ENCODE peak calls at places on chromosomes 4 and X, in five cellular contexts. Q is neural progenitor cell; P is CD4-positive, alpha-beta memory T cell; N is uterus; D is DND-41. I is an unnamed sample. For H3K36me3, the result is how much of the 10 kb centered on the place peaks cover.

GRCh38 chr4:35228318-35228717 is 1016.0 kb downstream of the ARAP2 start:
- DNase-seq in Q (no peak), N (no peak), P (no peak), D (no peak), I (no peak)

GRCh38 chrX:123713434-123713833 is 19.4 kb downstream of the THOC2 start:
- DNase-seq in P (no peak), N (no peak), Q (no peak), D (no peak), I (no peak)

GRCh38 chr4:74055096-74055495 is 16.6 kb upstream of the CXCL3 start:
- DNase-seq in N (no peak), P (no peak), Q (no peak), D (peak), I (no peak)

GRCh38 chrX:74535633-74536141 is 78.7 kb downstream of the RLIM start:
- DNase-seq in D (no peak), N (peak), Q (peak), P (no peak), I (peak)

GRCh38 chr4:143384381-143384994 is 47.8 kb downstream of the GAB1 start:
- DNase-seq in D (no peak), N (no peak), P (no peak), Q (no peak), I (no peak)

GRCh38 chr4:4480685-4481393 is 61.0 kb downstream of the STX18 start:
- DNase-seq in P (no peak), N (no peak), D (no peak), Q (peak), I (no peak)

GRCh38 chr4:168725935-168726334 is 229.1 kb downstream of the PALLD start:
- DNase-seq in P (no peak), Q (no peak), N (no peak), D (no peak), I (no peak)

GRCh38 chrX:15674514-15674898 is 9.9 kb upstream of the CLTRN start:
- DNase-seq in D (no peak), N (peak), P (no peak), Q (peak), I (no peak)

GRCh38 chr4:32569844-32570243 is 1849.7 kb downstream of the PCDH7 start:
- DNase-seq in Q (no peak), D (no peak), N (no peak), P (no peak), I (no peak)

GRCh38 chr4:67712000-67712625 is 11.2 kb upstream of the UBA6 start:
- DNase-seq in D (no peak), N (no peak), P (no peak), Q (no peak), I (no peak)

GRCh38 chr4:67714248-67714583 is 13.3 kb upstream of the UBA6 start:
- DNase-seq in N (no peak), D (no peak), Q (no peak), P (no peak), I (no peak)

GRCh38 chr4:67712650-67713530 is 11.9 kb upstream of the UBA6 start:
- DNase-seq in D (no peak), Q (peak), P (no peak), N (no peak), I (no peak)

GRCh38 chr4:67714955-67715354 is 14.0 kb upstream of the UBA6 start:
- DNase-seq in P (no peak), D (no peak), Q (no peak), N (no peak), I (no peak)

GRCh38 chr4:67713531-67714247 is 12.7 kb upstream of the UBA6 start:
- DNase-seq in P (no peak), D (no peak), Q (no peak), N (no peak), I (no peak)
- H3K27ac ChIP-seq in P (no peak), D (no peak), Q (no peak), N (no peak), I (no peak)

DNA sequence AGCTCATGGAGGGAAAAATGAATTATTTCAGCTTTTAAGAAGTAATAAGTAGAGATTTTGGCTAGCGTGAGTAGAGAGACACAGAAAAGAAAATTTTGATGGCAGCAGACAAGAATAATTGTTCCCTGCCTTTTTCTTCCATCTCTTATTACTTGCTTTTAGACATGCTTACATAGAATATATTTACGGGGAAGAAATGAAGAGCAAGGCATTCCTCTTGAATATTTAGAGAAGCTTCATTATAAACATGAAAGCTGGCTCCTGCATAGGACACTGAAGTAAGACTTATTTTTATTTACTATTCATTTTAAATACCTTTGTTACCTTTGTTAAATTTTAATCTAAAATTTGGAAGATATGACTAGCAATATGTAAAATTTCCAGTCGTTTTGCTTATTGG is 32.2 kb downstream of the DCK start:
- DNase-seq in D (no peak), N (no peak), P (no peak), Q (no peak), I (no peak)
- H3K36me3 ChIP-seq in D (half or more), N (under half), P (under half), Q (under half), I (under half)

DNA sequence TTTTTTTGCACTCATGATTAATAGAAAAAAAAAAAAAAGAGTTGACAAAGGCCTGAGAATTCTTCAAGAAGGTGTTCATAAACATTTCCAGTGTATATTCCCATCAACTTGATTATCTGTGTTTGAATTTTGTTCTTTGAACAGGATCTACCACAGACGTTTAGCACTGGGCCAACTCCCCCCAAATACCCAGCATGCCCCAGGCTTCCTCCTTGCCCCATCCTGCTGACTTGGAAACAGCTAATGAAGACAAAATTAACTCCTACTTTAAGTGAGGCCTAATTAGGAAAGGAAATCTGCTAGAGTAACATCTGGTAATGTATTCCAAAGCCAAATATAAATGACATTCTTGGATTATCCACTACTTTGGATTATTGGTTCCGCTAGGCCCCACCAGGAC is 52.5 kb downstream of the PPARGC1A start:
- DNase-seq in D (no peak), P (no peak), N (no peak), Q (no peak), I (no peak)
- H3K27ac ChIP-seq in D (no peak), P (no peak), N (no peak), Q (no peak), I (no peak)

DNA sequence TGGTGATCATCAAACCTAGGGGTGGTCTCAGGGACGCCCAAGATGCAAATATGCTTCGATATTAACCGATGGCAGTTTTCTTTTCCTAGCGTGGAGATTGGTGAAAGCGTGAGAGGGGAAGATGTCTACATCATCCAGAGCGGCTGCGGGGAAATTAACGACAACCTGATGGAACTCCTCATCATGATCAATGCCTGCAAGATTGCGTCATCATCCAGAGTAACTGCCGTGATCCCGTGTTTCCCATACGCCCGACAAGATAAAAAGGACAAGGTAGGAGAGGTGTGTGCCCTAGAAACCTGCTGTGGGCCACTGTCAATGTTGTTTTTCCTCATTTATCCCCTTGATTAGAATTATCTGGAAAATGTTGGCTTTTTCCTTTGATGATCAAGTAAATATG is 7.9 kb downstream of the PRPS2 start:
- DNase-seq in Q (no peak), N (no peak), D (no peak), P (no peak), I (no peak)
- H3K36me3 ChIP-seq in Q (under half), N (under half), D (half or more), P (under half), I (under half)

I was measured in naive thymus-derived CD4-positive, alpha-beta T cell.